ENCODE peak calls at places on chromosomes 3 and 15, in four cellular contexts. One of them, this sample, is unnamed.

GRCh38 chr3:179898024-179898423 is 138.7 kb downstream of the PEX5L start:
- DNase-seq in HepG2: peak; percentile 23
- DNase-seq in A549: peak; percentile 2
- DNase-seq in K562: peak; percentile 79
- DNase-seq in this sample: peak; percentile 66

GRCh38 chr3:177776656-177777055 is 579.4 kb upstream of the TBL1XR1 start:
- DNase-seq in K562: no peak
- DNase-seq in A549: no peak
- DNase-seq in HepG2: peak; percentile 18
- DNase-seq in this sample: no peak

GRCh38 chr3:123658118-123658859 is 73.4 kb upstream of the HACD2 start:
- DNase-seq in K562: no peak
- DNase-seq in A549: no peak
- DNase-seq in HepG2: no peak
- DNase-seq in this sample: no peak

GRCh38 chr3:133301194-133301593 is 98.7 kb upstream of the BFSP2 start:
- DNase-seq in HepG2: no peak
- DNase-seq in A549: no peak
- DNase-seq in K562: no peak
- DNase-seq in this sample: no peak

GRCh38 chr3:180414157-180414556 is 187.8 kb upstream of the TTC14 start:
- DNase-seq in K562: no peak
- DNase-seq in A549: no peak
- DNase-seq in HepG2: no peak
- DNase-seq in this sample: no peak

GRCh38 chr3:16841906-16842709 is 42.6 kb upstream of the PLCL2 start:
- DNase-seq in A549: no peak
- DNase-seq in K562: no peak
- DNase-seq in HepG2: no peak
- DNase-seq in this sample: peak; percentile 16

GRCh38 chr3:162770556-162770955 is 1273.9 kb downstream of the OTOL1 start:
- DNase-seq in A549: no peak
- DNase-seq in K562: no peak
- DNase-seq in HepG2: no peak
- DNase-seq in this sample: no peak

GRCh38 chr3:99119312-99119810 is 217.9 kb upstream of the DCBLD2 start:
- DNase-seq in A549: no peak
- DNase-seq in HepG2: no peak
- DNase-seq in K562: no peak
- DNase-seq in this sample: no peak

GRCh38 chr3:141414141-141414689 is 45.9 kb downstream of the ZBTB38 start:
- DNase-seq in A549: no peak
- DNase-seq in HepG2: no peak
- DNase-seq in K562: no peak
- DNase-seq in this sample: no peak

DNA sequence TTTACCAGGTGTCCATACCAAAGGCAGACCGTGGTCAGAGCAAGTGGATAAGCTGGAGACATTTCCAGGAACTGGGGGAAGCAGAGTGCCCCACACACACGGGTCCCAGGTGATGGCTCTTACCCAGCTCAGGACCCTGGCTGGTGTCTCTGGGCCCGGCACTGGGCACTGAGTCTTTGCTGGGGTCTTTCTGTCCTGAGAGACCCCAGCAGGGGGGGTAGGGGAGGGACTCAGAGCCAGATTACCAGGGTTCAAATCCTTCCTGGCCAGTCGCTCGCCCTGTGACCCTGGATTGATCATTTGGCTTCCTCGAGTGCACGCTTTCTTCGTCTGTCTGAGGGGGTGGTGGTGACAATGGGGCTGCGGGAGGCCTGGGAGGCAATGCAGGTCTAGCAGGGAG is 95.7 kb downstream of the PLXNA1 start:
- DNase-seq in A549: no peak
- DNase-seq in HepG2: no peak
- DNase-seq in K562: no peak
- DNase-seq in this sample: no peak
- TF ChIP-seq NR3C1 in A549: no peak
- TF ChIP-seq NR3C1 in HepG2: no peak
- TF ChIP-seq NR3C1 in K562: no peak
- TF ChIP-seq NR3C1 in this sample: no peak

DNA sequence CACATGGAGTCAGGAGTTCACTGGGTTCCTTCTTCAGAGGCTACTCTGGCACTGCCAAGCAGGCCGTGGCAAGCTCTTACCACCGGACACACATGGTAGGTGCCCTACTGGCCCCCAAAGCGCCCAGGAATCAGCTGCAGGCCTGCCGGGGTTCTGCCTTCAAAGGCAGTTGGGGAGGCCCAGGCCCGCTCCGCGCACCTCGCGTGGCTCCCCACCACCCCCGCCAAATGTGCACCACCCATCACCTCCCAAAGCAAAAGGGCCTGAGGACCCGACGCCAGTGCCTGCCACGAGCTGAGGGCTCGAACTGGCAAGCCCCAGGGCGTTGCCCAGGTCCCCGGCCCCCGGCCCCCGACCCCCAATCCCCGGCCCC is 669 bp downstream of the POMGNT2 start:
- DNase-seq in A549: no peak
- DNase-seq in K562: no peak
- DNase-seq in HepG2: no peak
- DNase-seq in this sample: no peak
- TF ChIP-seq NR3C1 in A549: no peak
- TF ChIP-seq NR3C1 in K562: no peak
- TF ChIP-seq NR3C1 in HepG2: no peak
- TF ChIP-seq NR3C1 in this sample: no peak

DNA sequence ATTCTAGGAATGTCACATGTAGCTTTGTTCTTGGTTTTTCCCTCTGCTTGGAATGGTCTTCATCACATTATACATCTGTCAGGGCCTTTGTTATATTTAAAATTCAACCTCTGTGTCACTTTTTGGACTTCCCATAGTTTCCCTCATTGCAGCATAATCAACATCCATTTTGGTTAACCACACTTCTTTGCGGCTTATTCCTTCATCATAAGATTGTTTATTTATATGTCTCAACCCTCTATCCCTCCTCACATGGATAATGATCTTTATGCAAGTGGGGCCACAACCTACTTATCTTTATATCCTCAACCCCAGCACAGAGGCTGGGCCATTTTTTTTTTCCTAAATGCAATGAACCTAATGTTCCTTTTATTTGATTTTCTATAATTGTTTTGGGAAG is 260.0 kb upstream of the THBS1 start:
- DNase-seq in K562: no peak
- DNase-seq in HepG2: no peak
- DNase-seq in A549: no peak
- DNase-seq in this sample: no peak
- TF ChIP-seq NR3C1 in K562: no peak
- TF ChIP-seq NR3C1 in HepG2: no peak
- TF ChIP-seq NR3C1 in A549: no peak
- TF ChIP-seq NR3C1 in this sample: no peak

DNA sequence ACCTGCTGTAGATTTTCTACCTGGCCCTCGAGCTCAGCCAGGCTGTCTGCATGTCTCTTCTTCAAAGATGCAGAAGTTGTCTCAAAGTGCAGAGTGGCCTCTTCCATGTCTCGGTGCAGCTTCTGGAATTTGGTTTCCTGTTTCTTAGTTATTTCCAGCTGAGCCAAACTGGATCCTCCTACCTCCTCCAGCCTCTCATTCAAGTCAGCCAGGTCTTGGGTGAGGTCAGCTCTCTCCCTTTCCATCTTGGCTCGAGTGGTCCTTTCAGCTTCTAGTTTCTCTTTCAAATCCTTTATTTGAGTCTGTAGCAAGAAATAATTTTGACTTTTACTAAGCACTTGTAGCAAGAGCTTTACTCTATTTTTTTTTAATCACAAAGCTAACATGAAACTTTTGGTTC is 81.8 kb downstream of the MYH15 start:
- DNase-seq in K562: no peak
- DNase-seq in A549: no peak
- DNase-seq in HepG2: no peak
- DNase-seq in this sample: no peak
- TF ChIP-seq NR3C1 in K562: no peak
- TF ChIP-seq NR3C1 in A549: no peak
- TF ChIP-seq NR3C1 in HepG2: no peak
- TF ChIP-seq NR3C1 in this sample: no peak

GRCh38 chr3:76502076-76502475 is 537.8 kb upstream of the ROBO2 start:
- DNase-seq in K562: no peak
- DNase-seq in A549: no peak
- DNase-seq in HepG2: no peak
- DNase-seq in this sample: no peak
- TF ChIP-seq NR3C1 in K562: no peak
- TF ChIP-seq NR3C1 in A549: no peak
- TF ChIP-seq NR3C1 in HepG2: no peak
- TF ChIP-seq NR3C1 in this sample: no peak

This sample was measured in WTC11.